ENCODE peak calls at places on chromosomes 11 and 22, in six cellular contexts. One of them, this sample, is unnamed.

GRCh38 chr11:12185914-12186313 is 75.5 kb downstream of the MICAL2 start:
- DNase-seq in neuronal stem cell: peak; percentile 18
- DNase-seq in cardiac muscle cell: peak; percentile 88
- DNase-seq in iPS DF 6.9: no peak
- DNase-seq in substantia nigra: no peak
- DNase-seq in A549: no peak
- DNase-seq in this sample: no peak

GRCh38 chr11:9972917-9973504 is 309.1 kb downstream of the SWAP70 start:
- DNase-seq in neuronal stem cell: peak; percentile 5
- DNase-seq in cardiac muscle cell: peak; percentile 38
- DNase-seq in iPS DF 6.9: no peak
- DNase-seq in substantia nigra: no peak
- DNase-seq in A549: peak; percentile 63
- DNase-seq in this sample: no peak

GRCh38 chr11:33703234-33703633 is 2.6 kb upstream of the C11orf91 start:
- DNase-seq in neuronal stem cell: no peak
- DNase-seq in cardiac muscle cell: no peak
- DNase-seq in iPS DF 6.9: no peak
- DNase-seq in substantia nigra: no peak
- DNase-seq in A549: peak; percentile 45
- DNase-seq in this sample: no peak

GRCh38 chr11:63592975-63593395 is 21.2 kb downstream of the PLAAT3 start:
- DNase-seq in neuronal stem cell: no peak
- DNase-seq in cardiac muscle cell: no peak
- DNase-seq in iPS DF 6.9: no peak
- DNase-seq in substantia nigra: no peak
- DNase-seq in A549: peak; percentile 62
- DNase-seq in this sample: peak; percentile 39

GRCh38 chr11:12902784-12903491 is 106.2 kb upstream of the RASSF10 start:
- DNase-seq in neuronal stem cell: no peak
- DNase-seq in cardiac muscle cell: no peak
- DNase-seq in iPS DF 6.9: no peak
- DNase-seq in substantia nigra: no peak
- DNase-seq in A549: no peak
- DNase-seq in this sample: no peak

GRCh38 chr11:128289048-128289447 is 298.3 kb downstream of the ETS1 start:
- DNase-seq in neuronal stem cell: no peak
- DNase-seq in cardiac muscle cell: no peak
- DNase-seq in iPS DF 6.9: no peak
- DNase-seq in substantia nigra: no peak
- DNase-seq in A549: no peak
- DNase-seq in this sample: no peak

GRCh38 chr11:15819679-15820286 is 536.6 kb downstream of the SOX6 start:
- DNase-seq in neuronal stem cell: no peak
- DNase-seq in cardiac muscle cell: peak; percentile 69
- DNase-seq in iPS DF 6.9: peak; percentile 25
- DNase-seq in substantia nigra: peak; percentile 82
- DNase-seq in A549: peak; percentile 60
- DNase-seq in this sample: peak; percentile 80

GRCh38 chr11:110296226-110297081 is at the start of gene RDX:
- DNase-seq in neuronal stem cell: peak; percentile 83
- DNase-seq in cardiac muscle cell: peak; percentile 92
- DNase-seq in iPS DF 6.9: peak; percentile 25
- DNase-seq in substantia nigra: peak; percentile 58
- DNase-seq in A549: peak; percentile 79
- DNase-seq in this sample: peak; percentile 47

GRCh38 chr11:2097356-2097997 is 41.7 kb downstream of the IGF2 start:
- DNase-seq in neuronal stem cell: peak; percentile 80
- DNase-seq in cardiac muscle cell: peak; percentile 50
- DNase-seq in iPS DF 6.9: no peak
- DNase-seq in substantia nigra: no peak
- DNase-seq in A549: no peak
- DNase-seq in this sample: no peak

GRCh38 chr11:106706355-106706754 is 311.9 kb downstream of the GUCY1A2 start:
- DNase-seq in neuronal stem cell: no peak
- DNase-seq in cardiac muscle cell: no peak
- DNase-seq in iPS DF 6.9: no peak
- DNase-seq in substantia nigra: no peak
- DNase-seq in A549: peak; percentile 76
- DNase-seq in this sample: no peak

GRCh38 chr11:2445107-2445947 is 519 bp downstream of the KCNQ1 start:
- DNase-seq in neuronal stem cell: no peak
- DNase-seq in cardiac muscle cell: peak; percentile 30
- DNase-seq in iPS DF 6.9: no peak
- DNase-seq in substantia nigra: no peak
- DNase-seq in A549: no peak
- DNase-seq in this sample: no peak

GRCh38 chr22:45580703-45581381 is 78.2 kb downstream of the FBLN1 start:
- DNase-seq in neuronal stem cell: no peak
- DNase-seq in cardiac muscle cell: peak; percentile 7
- DNase-seq in iPS DF 6.9: no peak
- DNase-seq in substantia nigra: no peak
- DNase-seq in A549: no peak
- DNase-seq in this sample: no peak

GRCh38 chr11:106697058-106697457 is 321.2 kb downstream of the GUCY1A2 start:
- DNase-seq in neuronal stem cell: no peak
- DNase-seq in cardiac muscle cell: no peak
- DNase-seq in iPS DF 6.9: no peak
- DNase-seq in substantia nigra: no peak
- DNase-seq in A549: no peak
- DNase-seq in this sample: no peak

GRCh38 chr11:70493891-70494290 is 95.6 kb downstream of the CTTN start:
- DNase-seq in neuronal stem cell: no peak
- DNase-seq in cardiac muscle cell: no peak
- DNase-seq in iPS DF 6.9: no peak
- DNase-seq in substantia nigra: no peak
- DNase-seq in A549: no peak
- DNase-seq in this sample: no peak

GRCh38 chr11:112759418-112759817 is 201.8 kb upstream of the NCAM1 start:
- DNase-seq in neuronal stem cell: no peak
- DNase-seq in cardiac muscle cell: no peak
- DNase-seq in iPS DF 6.9: no peak
- DNase-seq in substantia nigra: no peak
- DNase-seq in A549: no peak
- DNase-seq in this sample: no peak

GRCh38 chr11:1377231-1377780 is 12.4 kb upstream of the BRSK2 start:
- DNase-seq in neuronal stem cell: no peak
- DNase-seq in cardiac muscle cell: no peak
- DNase-seq in iPS DF 6.9: no peak
- DNase-seq in substantia nigra: no peak
- DNase-seq in A549: no peak
- DNase-seq in this sample: no peak

GRCh38 chr11:64796047-64796756 is 6.8 kb downstream of the MAP4K2 start:
- DNase-seq in neuronal stem cell: no peak
- DNase-seq in cardiac muscle cell: no peak
- DNase-seq in iPS DF 6.9: no peak
- DNase-seq in substantia nigra: no peak
- DNase-seq in A549: no peak
- DNase-seq in this sample: no peak

GRCh38 chr11:128804481-128804880 is 62.6 kb downstream of the KCNJ1 start:
- DNase-seq in neuronal stem cell: no peak
- DNase-seq in cardiac muscle cell: no peak
- DNase-seq in iPS DF 6.9: no peak
- DNase-seq in substantia nigra: no peak
- DNase-seq in A549: no peak
- DNase-seq in this sample: no peak

DNA sequence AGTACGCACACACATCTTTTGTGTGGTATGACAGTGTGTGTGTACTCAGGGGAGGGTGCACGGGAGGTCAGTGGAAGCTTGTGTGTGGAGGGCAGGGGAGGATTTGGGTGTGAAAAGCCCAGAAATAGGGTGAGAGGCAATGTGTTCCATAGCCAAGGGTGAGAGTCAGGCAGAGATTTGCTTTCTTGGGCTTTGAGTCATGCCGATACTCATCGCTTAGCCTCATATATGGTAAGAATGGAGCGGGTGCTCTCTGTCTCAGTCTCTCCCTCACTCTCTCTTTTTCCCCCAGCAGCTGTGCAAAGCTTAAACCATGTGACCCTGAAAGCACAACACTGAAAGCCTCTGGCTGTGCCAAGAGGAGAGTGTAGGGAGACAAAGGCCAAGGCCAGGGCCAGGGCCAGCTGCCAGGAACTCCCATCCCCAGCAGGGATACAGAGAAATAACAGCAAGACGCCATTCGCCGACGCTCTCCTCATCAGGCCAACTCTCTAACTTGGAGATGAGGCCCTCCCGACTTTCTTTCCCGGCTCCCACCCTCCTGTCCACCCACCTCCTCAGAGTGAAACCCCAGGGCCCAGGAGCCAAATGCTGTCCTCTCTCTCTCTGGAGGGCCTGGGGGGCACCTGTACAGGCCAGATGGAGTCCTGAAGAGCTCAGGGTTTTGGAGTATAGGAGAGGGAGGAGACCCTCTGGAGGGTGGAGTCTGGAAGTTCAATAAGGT is 20.3 kb upstream of the MICAL3 start:
- DNase-seq in neuronal stem cell: no peak
- DNase-seq in cardiac muscle cell: no peak
- DNase-seq in iPS DF 6.9: no peak
- DNase-seq in substantia nigra: peak; percentile 89
- DNase-seq in A549: no peak
- DNase-seq in this sample: peak; percentile 82
- H3K27ac ChIP-seq in neuronal stem cell: no peak overlapping the region
- H3K27ac ChIP-seq in cardiac muscle cell: no peak overlapping the region
- H3K27ac ChIP-seq in iPS DF 6.9: no peak overlapping the region
- H3K27ac ChIP-seq in substantia nigra: peak overlapping the region; percentile 94
- H3K27ac ChIP-seq in A549: no peak overlapping the region
- H3K27ac ChIP-seq in this sample: peak overlapping the region; percentile 99

DNA sequence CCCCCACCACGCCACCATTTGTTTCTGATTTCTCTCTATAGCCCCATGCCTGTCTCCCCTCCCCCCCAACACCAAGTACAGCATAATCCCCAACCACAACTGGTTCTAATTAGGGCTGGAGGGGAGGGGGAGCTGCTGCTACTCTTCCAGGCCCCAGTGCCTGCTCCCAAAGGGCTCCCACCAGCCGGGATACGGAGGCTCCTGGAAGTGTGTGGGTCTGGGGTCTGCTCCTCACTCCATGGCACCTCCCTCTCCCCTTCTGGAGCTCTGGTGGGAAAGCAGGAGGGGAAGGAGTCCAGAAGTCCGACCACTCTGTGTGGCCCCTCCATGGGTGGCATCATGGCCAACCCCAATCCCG is 18.0 kb downstream of the BCL9L start:
- DNase-seq in neuronal stem cell: no peak
- DNase-seq in cardiac muscle cell: no peak
- DNase-seq in iPS DF 6.9: no peak
- DNase-seq in substantia nigra: no peak
- DNase-seq in A549: no peak
- DNase-seq in this sample: no peak
- H3K27ac ChIP-seq in neuronal stem cell: no peak overlapping the region
- H3K27ac ChIP-seq in cardiac muscle cell: peak overlapping the region; percentile 98
- H3K27ac ChIP-seq in iPS DF 6.9: no peak overlapping the region
- H3K27ac ChIP-seq in substantia nigra: no peak overlapping the region
- H3K27ac ChIP-seq in A549: peak overlapping the region; percentile 100
- H3K27ac ChIP-seq in this sample: no peak overlapping the region

GRCh38 chr11:84103096-84103495 is 816.9 kb upstream of the CCDC90B start:
- DNase-seq in neuronal stem cell: peak; percentile 61
- DNase-seq in cardiac muscle cell: no peak
- DNase-seq in iPS DF 6.9: no peak
- DNase-seq in substantia nigra: peak; percentile 25
- DNase-seq in A549: no peak
- DNase-seq in this sample: peak; percentile 27
- H3K27ac ChIP-seq in neuronal stem cell: no peak overlapping the region
- H3K27ac ChIP-seq in cardiac muscle cell: no peak overlapping the region
- H3K27ac ChIP-seq in iPS DF 6.9: no peak overlapping the region
- H3K27ac ChIP-seq in substantia nigra: peak overlapping the region; percentile 87
- H3K27ac ChIP-seq in A549: no peak overlapping the region
- H3K27ac ChIP-seq in this sample: peak overlapping the region; percentile 82

GRCh38 chr11:118226781-118227180 is 2.0 kb upstream of the JAML start:
- DNase-seq in neuronal stem cell: no peak
- DNase-seq in cardiac muscle cell: no peak
- DNase-seq in iPS DF 6.9: no peak
- DNase-seq in substantia nigra: no peak
- DNase-seq in A549: no peak
- DNase-seq in this sample: no peak
- H3K27ac ChIP-seq in neuronal stem cell: no peak overlapping the region
- H3K27ac ChIP-seq in cardiac muscle cell: no peak overlapping the region
- H3K27ac ChIP-seq in iPS DF 6.9: no peak overlapping the region
- H3K27ac ChIP-seq in substantia nigra: no peak overlapping the region
- H3K27ac ChIP-seq in A549: no peak overlapping the region
- H3K27ac ChIP-seq in this sample: no peak overlapping the region

DNA sequence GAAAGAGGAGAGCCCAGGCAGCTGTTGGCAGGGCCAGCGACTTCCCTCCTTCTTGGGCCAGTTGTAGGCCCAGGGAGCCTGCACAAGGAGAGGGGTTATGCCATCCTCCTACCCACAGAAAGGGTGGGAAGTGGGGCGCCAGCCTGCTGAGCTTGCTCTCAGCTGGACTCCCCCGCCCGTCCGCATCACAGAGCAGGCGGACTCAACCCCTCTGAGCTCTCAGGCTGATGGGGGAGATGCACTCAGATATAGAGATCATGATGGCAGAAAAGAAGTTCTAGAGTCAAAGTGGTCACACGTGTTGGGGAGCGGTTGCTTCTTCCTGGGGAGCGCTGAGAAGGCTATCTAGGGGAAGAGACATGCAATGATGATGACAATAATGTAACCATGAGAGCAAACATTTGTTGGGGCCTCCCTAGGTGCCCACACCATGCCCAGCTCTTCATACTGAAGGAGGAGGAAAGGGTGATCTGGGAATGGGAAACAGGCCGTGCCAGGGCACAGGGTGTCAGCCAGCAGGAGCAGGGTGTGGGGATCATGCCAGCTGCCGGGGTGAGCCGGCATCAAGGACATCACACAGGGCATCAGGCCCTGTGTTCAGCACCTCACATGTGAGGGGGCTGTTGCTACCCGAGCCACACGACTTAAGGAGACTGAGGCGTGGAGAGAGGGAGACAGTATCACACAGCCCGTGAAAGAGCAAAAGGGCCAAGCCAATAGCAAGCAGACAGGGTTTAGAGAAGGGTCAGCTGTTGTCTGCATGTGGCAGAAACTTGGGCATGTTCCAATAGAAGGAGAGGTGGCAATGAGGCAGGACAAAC is 7.7 kb downstream of the SLC35E4 start:
- DNase-seq in neuronal stem cell: no peak
- DNase-seq in cardiac muscle cell: no peak
- DNase-seq in iPS DF 6.9: no peak
- DNase-seq in substantia nigra: no peak
- DNase-seq in A549: no peak
- DNase-seq in this sample: peak; percentile 21
- H3K27ac ChIP-seq in neuronal stem cell: no peak overlapping the region
- H3K27ac ChIP-seq in cardiac muscle cell: no peak overlapping the region
- H3K27ac ChIP-seq in iPS DF 6.9: no peak overlapping the region
- H3K27ac ChIP-seq in substantia nigra: peak overlapping the region; percentile 82
- H3K27ac ChIP-seq in A549: no peak overlapping the region
- H3K27ac ChIP-seq in this sample: peak overlapping the region; percentile 80

GRCh38 chr11:122109932-122110331 is 6.1 kb downstream of the BLID start:
- DNase-seq in neuronal stem cell: no peak
- DNase-seq in cardiac muscle cell: no peak
- DNase-seq in iPS DF 6.9: no peak
- DNase-seq in substantia nigra: no peak
- DNase-seq in A549: no peak
- DNase-seq in this sample: no peak

GRCh38 chr11:122116591-122116990 is 576 bp upstream of the BLID start:
- DNase-seq in neuronal stem cell: no peak
- DNase-seq in cardiac muscle cell: no peak
- DNase-seq in iPS DF 6.9: no peak
- DNase-seq in substantia nigra: no peak
- DNase-seq in A549: no peak
- DNase-seq in this sample: no peak

GRCh38 chr11:122114976-122115375 is 1.0 kb downstream of the BLID start:
- DNase-seq in neuronal stem cell: no peak
- DNase-seq in cardiac muscle cell: no peak
- DNase-seq in iPS DF 6.9: no peak
- DNase-seq in substantia nigra: no peak
- DNase-seq in A549: no peak
- DNase-seq in this sample: no peak

GRCh38 chr11:122115520-122116343 is at the start of gene BLID:
- DNase-seq in neuronal stem cell: no peak
- DNase-seq in cardiac muscle cell: peak; percentile 64
- DNase-seq in iPS DF 6.9: no peak
- DNase-seq in substantia nigra: peak; percentile 27
- DNase-seq in A549: peak; percentile 31
- DNase-seq in this sample: no peak

GRCh38 chr11:122113836-122114235 is 2.2 kb downstream of the BLID start:
- DNase-seq in neuronal stem cell: no peak
- DNase-seq in cardiac muscle cell: no peak
- DNase-seq in iPS DF 6.9: no peak
- DNase-seq in substantia nigra: no peak
- DNase-seq in A549: no peak
- DNase-seq in this sample: no peak
- H3K27ac ChIP-seq in neuronal stem cell: no peak overlapping the region
- H3K27ac ChIP-seq in cardiac muscle cell: no peak overlapping the region
- H3K27ac ChIP-seq in iPS DF 6.9: no peak overlapping the region
- H3K27ac ChIP-seq in substantia nigra: peak overlapping the region; percentile 9
- H3K27ac ChIP-seq in A549: no peak overlapping the region
- H3K27ac ChIP-seq in this sample: no peak overlapping the region